ENCODE peak calls at places on chromosomes 11 and 22, in nine cellular contexts. One of them, this sample, is unnamed. For H3K36me3, the result is how much of the 10 kb centered on the place peaks cover.

GRCh38 chr22:25346859-25347751 is 127.7 kb downstream of the CRYBB2 start:
- DNase-seq in GM23338: no peak
- DNase-seq in K562: no peak
- DNase-seq in sigmoid colon: peak
- DNase-seq in HCT116: no peak
- DNase-seq in H1: no peak
- DNase-seq in endothelial cell of umbilical vein: no peak
- DNase-seq in transverse colon: no peak
- DNase-seq in upper lobe of left lung: no peak
- DNase-seq in this sample: no peak

GRCh38 chr11:2449548-2450320 is 4.9 kb downstream of the KCNQ1 start:
- DNase-seq in GM23338: no peak
- DNase-seq in K562: no peak
- DNase-seq in sigmoid colon: no peak
- DNase-seq in HCT116: no peak
- DNase-seq in H1: no peak
- DNase-seq in endothelial cell of umbilical vein: no peak
- DNase-seq in transverse colon: no peak
- DNase-seq in upper lobe of left lung: no peak
- DNase-seq in this sample: no peak

GRCh38 chr22:44305888-44306287 is 6.9 kb downstream of the SHISAL1 start:
- DNase-seq in GM23338: no peak
- DNase-seq in K562: no peak
- DNase-seq in sigmoid colon: peak
- DNase-seq in HCT116: no peak
- DNase-seq in H1: no peak
- DNase-seq in endothelial cell of umbilical vein: no peak
- DNase-seq in transverse colon: peak
- DNase-seq in upper lobe of left lung: no peak
- DNase-seq in this sample: no peak

GRCh38 chr11:1573847-1574255 is 1.8 kb upstream of the DUSP8 start:
- DNase-seq in GM23338: no peak
- DNase-seq in K562: no peak
- DNase-seq in sigmoid colon: peak
- DNase-seq in HCT116: peak
- DNase-seq in H1: peak
- DNase-seq in endothelial cell of umbilical vein: no peak
- DNase-seq in transverse colon: peak
- DNase-seq in upper lobe of left lung: peak
- DNase-seq in this sample: peak

GRCh38 chr11:102494216-102494615 is 36.3 kb downstream of the MMP7 start:
- DNase-seq in GM23338: no peak
- DNase-seq in K562: no peak
- DNase-seq in sigmoid colon: no peak
- DNase-seq in HCT116: peak
- DNase-seq in H1: no peak
- DNase-seq in endothelial cell of umbilical vein: peak
- DNase-seq in transverse colon: peak
- DNase-seq in upper lobe of left lung: no peak
- DNase-seq in this sample: peak

GRCh38 chr11:88297320-88298263 is 39.9 kb downstream of the CTSC start:
- DNase-seq in GM23338: no peak
- DNase-seq in K562: no peak
- DNase-seq in sigmoid colon: no peak
- DNase-seq in HCT116: no peak
- DNase-seq in H1: no peak
- DNase-seq in endothelial cell of umbilical vein: no peak
- DNase-seq in transverse colon: no peak
- DNase-seq in upper lobe of left lung: no peak
- DNase-seq in this sample: no peak

GRCh38 chr11:33310720-33311500 is 53.7 kb downstream of the HIPK3 start:
- DNase-seq in GM23338: peak
- DNase-seq in K562: no peak
- DNase-seq in sigmoid colon: no peak
- DNase-seq in HCT116: no peak
- DNase-seq in H1: no peak
- DNase-seq in endothelial cell of umbilical vein: no peak
- DNase-seq in transverse colon: no peak
- DNase-seq in upper lobe of left lung: no peak
- DNase-seq in this sample: no peak

GRCh38 chr11:122650619-122651018 is 4.9 kb upstream of the UBASH3B start:
- DNase-seq in GM23338: peak
- DNase-seq in K562: no peak
- DNase-seq in sigmoid colon: no peak
- DNase-seq in HCT116: no peak
- DNase-seq in H1: no peak
- DNase-seq in endothelial cell of umbilical vein: no peak
- DNase-seq in transverse colon: no peak
- DNase-seq in upper lobe of left lung: no peak
- DNase-seq in this sample: no peak

GRCh38 chr22:42932857-42933782 is 76.0 kb upstream of the ARFGAP3 start:
- DNase-seq in GM23338: no peak
- DNase-seq in K562: peak
- DNase-seq in sigmoid colon: no peak
- DNase-seq in HCT116: no peak
- DNase-seq in H1: no peak
- DNase-seq in endothelial cell of umbilical vein: no peak
- DNase-seq in transverse colon: no peak
- DNase-seq in upper lobe of left lung: peak
- DNase-seq in this sample: no peak

GRCh38 chr11:4862447-4863236 is 13.6 kb upstream of the OR51S1 start:
- DNase-seq in GM23338: peak
- DNase-seq in K562: no peak
- DNase-seq in sigmoid colon: no peak
- DNase-seq in HCT116: no peak
- DNase-seq in H1: no peak
- DNase-seq in endothelial cell of umbilical vein: no peak
- DNase-seq in transverse colon: no peak
- DNase-seq in upper lobe of left lung: no peak
- DNase-seq in this sample: no peak

GRCh38 chr11:64900263-64900678 is 16.7 kb downstream of the ATG2A start:
- DNase-seq in GM23338: no peak
- DNase-seq in K562: no peak
- DNase-seq in sigmoid colon: no peak
- DNase-seq in HCT116: no peak
- DNase-seq in H1: no peak
- DNase-seq in endothelial cell of umbilical vein: no peak
- DNase-seq in transverse colon: no peak
- DNase-seq in upper lobe of left lung: no peak
- DNase-seq in this sample: no peak

GRCh38 chr11:67406969-67407699 is 3.3 kb downstream of the TBC1D10C start:
- DNase-seq in GM23338: no peak
- DNase-seq in K562: peak
- DNase-seq in sigmoid colon: no peak
- DNase-seq in HCT116: no peak
- DNase-seq in H1: no peak
- DNase-seq in endothelial cell of umbilical vein: no peak
- DNase-seq in transverse colon: no peak
- DNase-seq in upper lobe of left lung: no peak
- DNase-seq in this sample: no peak

GRCh38 chr11:87754685-87755084 is 420.6 kb downstream of the RAB38 start:
- DNase-seq in GM23338: no peak
- DNase-seq in K562: no peak
- DNase-seq in sigmoid colon: no peak
- DNase-seq in HCT116: no peak
- DNase-seq in H1: no peak
- DNase-seq in endothelial cell of umbilical vein: no peak
- DNase-seq in transverse colon: no peak
- DNase-seq in upper lobe of left lung: peak
- DNase-seq in this sample: no peak

GRCh38 chr22:38455063-38455529 is at the start of gene KCNJ4:
- DNase-seq in GM23338: no peak
- DNase-seq in K562: no peak
- DNase-seq in sigmoid colon: no peak
- DNase-seq in HCT116: no peak
- DNase-seq in H1: no peak
- DNase-seq in endothelial cell of umbilical vein: no peak
- DNase-seq in transverse colon: no peak
- DNase-seq in upper lobe of left lung: no peak
- DNase-seq in this sample: no peak

GRCh38 chr11:113345978-113346377 is 31.6 kb downstream of the TTC12 start:
- DNase-seq in GM23338: no peak
- DNase-seq in K562: no peak
- DNase-seq in sigmoid colon: no peak
- DNase-seq in HCT116: no peak
- DNase-seq in H1: no peak
- DNase-seq in endothelial cell of umbilical vein: no peak
- DNase-seq in transverse colon: no peak
- DNase-seq in upper lobe of left lung: no peak
- DNase-seq in this sample: no peak

GRCh38 chr11:122727101-122727929 is 71.8 kb downstream of the UBASH3B start:
- DNase-seq in GM23338: no peak
- DNase-seq in K562: no peak
- DNase-seq in sigmoid colon: no peak
- DNase-seq in HCT116: no peak
- DNase-seq in H1: no peak
- DNase-seq in endothelial cell of umbilical vein: peak
- DNase-seq in transverse colon: peak
- DNase-seq in upper lobe of left lung: no peak
- DNase-seq in this sample: no peak

GRCh38 chr11:122040476-122040875 is 75.5 kb downstream of the BLID start:
- DNase-seq in GM23338: peak
- DNase-seq in K562: no peak
- DNase-seq in sigmoid colon: no peak
- DNase-seq in HCT116: no peak
- DNase-seq in H1: no peak
- DNase-seq in endothelial cell of umbilical vein: no peak
- DNase-seq in transverse colon: no peak
- DNase-seq in upper lobe of left lung: no peak
- DNase-seq in this sample: no peak

GRCh38 chr11:86210898-86211297 is 33.7 kb upstream of the EED start:
- DNase-seq in GM23338: no peak
- DNase-seq in K562: no peak
- DNase-seq in sigmoid colon: no peak
- DNase-seq in HCT116: no peak
- DNase-seq in H1: no peak
- DNase-seq in endothelial cell of umbilical vein: no peak
- DNase-seq in transverse colon: no peak
- DNase-seq in upper lobe of left lung: no peak
- DNase-seq in this sample: no peak

GRCh38 chr11:12461516-12461915 is 84.1 kb downstream of the PARVA start:
- DNase-seq in GM23338: no peak
- DNase-seq in K562: peak
- DNase-seq in sigmoid colon: no peak
- DNase-seq in HCT116: no peak
- DNase-seq in H1: no peak
- DNase-seq in endothelial cell of umbilical vein: no peak
- DNase-seq in transverse colon: no peak
- DNase-seq in upper lobe of left lung: no peak
- DNase-seq in this sample: no peak

GRCh38 chr22:36301384-36301828 is 48.5 kb downstream of the APOL1 start:
- DNase-seq in GM23338: peak
- DNase-seq in K562: peak
- DNase-seq in sigmoid colon: peak
- DNase-seq in HCT116: peak
- DNase-seq in H1: peak
- DNase-seq in endothelial cell of umbilical vein: peak
- DNase-seq in transverse colon: peak
- DNase-seq in upper lobe of left lung: peak
- DNase-seq in this sample: peak

GRCh38 chr11:57124912-57125311 is 56.8 kb upstream of the LRRC55 start:
- DNase-seq in GM23338: no peak
- DNase-seq in K562: no peak
- DNase-seq in sigmoid colon: no peak
- DNase-seq in HCT116: no peak
- DNase-seq in H1: no peak
- DNase-seq in endothelial cell of umbilical vein: peak
- DNase-seq in transverse colon: no peak
- DNase-seq in upper lobe of left lung: no peak
- DNase-seq in this sample: no peak

GRCh38 chr11:82701847-82702520 is 31.7 kb downstream of the FAM181B start:
- DNase-seq in GM23338: peak
- DNase-seq in K562: peak
- DNase-seq in sigmoid colon: no peak
- DNase-seq in HCT116: peak
- DNase-seq in H1: peak
- DNase-seq in endothelial cell of umbilical vein: peak
- DNase-seq in transverse colon: peak
- DNase-seq in upper lobe of left lung: no peak
- DNase-seq in this sample: no peak
- TF ChIP-seq CTCF in GM23338: peak
- TF ChIP-seq CTCF in K562: peak
- TF ChIP-seq CTCF in sigmoid colon: peak
- TF ChIP-seq CTCF in HCT116: peak
- TF ChIP-seq CTCF in H1: peak
- TF ChIP-seq CTCF in endothelial cell of umbilical vein: peak
- TF ChIP-seq CTCF in transverse colon: peak
- TF ChIP-seq CTCF in upper lobe of left lung: no peak
- TF ChIP-seq CTCF in this sample: peak

GRCh38 chr11:93733474-93733873 is 7.8 kb downstream of the TAF1D start:
- DNase-seq in GM23338: no peak
- DNase-seq in K562: no peak
- DNase-seq in sigmoid colon: no peak
- DNase-seq in HCT116: no peak
- DNase-seq in H1: no peak
- DNase-seq in endothelial cell of umbilical vein: no peak
- DNase-seq in transverse colon: no peak
- DNase-seq in upper lobe of left lung: no peak
- DNase-seq in this sample: no peak
- H3K36me3 ChIP-seq in GM23338: half or more
- H3K36me3 ChIP-seq in K562: half or more
- H3K36me3 ChIP-seq in sigmoid colon: half or more
- H3K36me3 ChIP-seq in HCT116: half or more
- H3K36me3 ChIP-seq in H1: under half
- H3K36me3 ChIP-seq in endothelial cell of umbilical vein: under half
- H3K36me3 ChIP-seq in transverse colon: half or more
- H3K36me3 ChIP-seq in upper lobe of left lung: half or more
- H3K36me3 ChIP-seq in this sample: half or more

GRCh38 chr11:119337581-119338317 is 2.9 kb downstream of the C1QTNF5 start:
- DNase-seq in GM23338: peak
- DNase-seq in K562: peak
- DNase-seq in sigmoid colon: peak
- DNase-seq in HCT116: no peak
- DNase-seq in H1: peak
- DNase-seq in endothelial cell of umbilical vein: peak
- DNase-seq in transverse colon: no peak
- DNase-seq in upper lobe of left lung: no peak
- DNase-seq in this sample: no peak
- TF ChIP-seq POLR2AphosphoS5 in GM23338: peak
- TF ChIP-seq POLR2AphosphoS5 in K562: no peak
- TF ChIP-seq POLR2AphosphoS5 in sigmoid colon: no peak
- TF ChIP-seq POLR2AphosphoS5 in HCT116: no peak
- TF ChIP-seq POLR2AphosphoS5 in H1: peak
- TF ChIP-seq POLR2AphosphoS5 in endothelial cell of umbilical vein: peak
- TF ChIP-seq POLR2AphosphoS5 in transverse colon: no peak
- TF ChIP-seq POLR2AphosphoS5 in upper lobe of left lung: peak
- TF ChIP-seq POLR2AphosphoS5 in this sample: no peak

DNA sequence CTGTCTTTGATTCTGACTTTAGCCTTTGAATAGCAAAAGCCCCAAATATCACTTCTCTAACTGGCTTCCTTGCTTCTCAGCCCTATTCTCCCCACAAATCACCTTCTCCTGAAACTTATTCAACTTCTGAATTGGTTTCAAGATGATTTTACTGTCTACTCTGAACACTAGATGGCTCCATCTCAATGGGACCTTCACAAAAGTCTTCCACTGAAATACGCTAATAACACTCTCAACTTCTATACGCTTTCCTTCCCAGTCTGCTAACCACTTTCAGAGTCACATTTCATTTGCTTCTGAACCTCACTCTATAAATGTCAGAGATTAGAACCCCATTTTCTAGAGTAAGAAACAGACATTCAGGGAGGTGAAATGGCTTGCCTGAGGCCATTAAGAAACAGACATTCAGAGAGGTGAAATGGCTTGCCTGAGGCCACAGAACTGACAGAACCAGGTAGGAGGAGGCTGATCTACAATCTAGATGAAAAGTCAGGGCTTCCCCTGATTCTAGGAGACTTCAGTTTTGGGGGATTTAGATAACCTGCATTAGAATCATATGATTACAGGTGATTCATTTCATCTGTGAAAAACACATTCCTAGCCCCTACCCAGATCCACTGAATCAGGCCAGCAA is 20.6 kb downstream of the MORC2 start:
- DNase-seq in GM23338: peak
- DNase-seq in K562: peak
- DNase-seq in sigmoid colon: no peak
- DNase-seq in HCT116: peak
- DNase-seq in H1: no peak
- DNase-seq in endothelial cell of umbilical vein: peak
- DNase-seq in transverse colon: no peak
- DNase-seq in upper lobe of left lung: no peak
- DNase-seq in this sample: no peak
- TF ChIP-seq CTCF in GM23338: peak
- TF ChIP-seq CTCF in K562: peak
- TF ChIP-seq CTCF in sigmoid colon: peak
- TF ChIP-seq CTCF in HCT116: peak
- TF ChIP-seq CTCF in H1: no peak
- TF ChIP-seq CTCF in endothelial cell of umbilical vein: peak
- TF ChIP-seq CTCF in transverse colon: peak
- TF ChIP-seq CTCF in upper lobe of left lung: peak
- TF ChIP-seq CTCF in this sample: no peak